ENCODE peak calls at places on chromosome 11, in five cellular contexts. R is left ventricle myocardium inferior, E is RWPE1, S is neural crest cell, F is kidney. G is an unnamed sample.

GRCh38 chr11:14537134-14537599 is 17.0 kb upstream of the PSMA1 start:
- DNase-seq in R (no peak), F (no peak), S (peak; percentile 26), E (peak; percentile 48), G (no peak)

GRCh38 chr11:23976369-23976768 is 520.5 kb upstream of the LUZP2 start:
- DNase-seq in R (no peak), F (no peak), E (no peak), S (no peak), G (no peak)

GRCh38 chr11:65042899-65043298 is 1.9 kb downstream of the SAC3D1 start:
- DNase-seq in F (no peak), E (no peak), R (no peak), S (no peak), G (no peak)

GRCh38 chr11:97722065-97722464 is 1298.7 kb upstream of the CNTN5 start:
- DNase-seq in R (no peak), S (no peak), E (peak; percentile 38), F (peak; percentile 28), G (no peak)

GRCh38 chr11:68923614-68924013 is 19.9 kb downstream of the IGHMBP2 start:
- DNase-seq in R (no peak), E (no peak), F (no peak), S (no peak), G (no peak)

GRCh38 chr11:126948563-126948962 is 52.0 kb downstream of the KIRREL3 start:
- DNase-seq in R (no peak), F (no peak), S (no peak), E (no peak), G (no peak)

GRCh38 chr11:121292503-121293275 is at the start of gene SC5D:
- DNase-seq in E (peak; percentile 95), F (peak; percentile 98), S (peak; percentile 87), R (peak; percentile 95), G (peak; percentile 93)

GRCh38 chr11:69417211-69418085 is 64.0 kb upstream of the LINC01488 start:
- DNase-seq in F (peak; percentile 58), R (no peak), E (no peak), S (no peak), G (no peak)

GRCh38 chr11:65170058-65170534 is at the start of gene SPDYC:
- DNase-seq in F (peak; percentile 73), R (no peak), E (no peak), S (no peak), G (no peak)

GRCh38 chr11:66887531-66887930 is 30.7 kb downstream of the LRFN4 start:
- DNase-seq in F (no peak), E (no peak), S (no peak), R (no peak), G (peak; percentile 53)

GRCh38 chr11:112770017-112770416 is 191.2 kb upstream of the NCAM1 start:
- DNase-seq in F (no peak), S (no peak), R (no peak), E (no peak), G (no peak)

GRCh38 chr11:86954288-86955110 is 696 bp downstream of the FZD4 start:
- DNase-seq in E (peak; percentile 6), R (no peak), S (peak; percentile 30), F (peak; percentile 77), G (peak; percentile 52)

GRCh38 chr11:43579919-43580276 is 100.6 kb upstream of the HSD17B12 start:
- DNase-seq in R (no peak), F (no peak), E (no peak), S (no peak), G (no peak)

GRCh38 chr11:88326112-88326511 is 11.4 kb downstream of the CTSC start:
- DNase-seq in R (no peak), F (no peak), S (no peak), E (no peak), G (no peak)

GRCh38 chr11:72293910-72294533 is 50.0 kb upstream of the PHOX2A start:
- DNase-seq in R (no peak), S (no peak), F (no peak), E (no peak), G (no peak)

GRCh38 chr11:97990162-97990920 is 1030.4 kb upstream of the CNTN5 start:
- DNase-seq in R (no peak), F (no peak), E (no peak), S (no peak), G (no peak)

GRCh38 chr11:10564692-10565318 is 3.7 kb downstream of the LYVE1 start:
- DNase-seq in F (no peak), S (no peak), E (no peak), R (no peak), G (no peak)

GRCh38 chr11:45736424-45736823 is 68.5 kb upstream of the SLC35C1 start:
- DNase-seq in R (no peak), E (peak; percentile 75), F (no peak), S (no peak), G (peak; percentile 87)

GRCh38 chr11:23502821-23503220 is 642.5 kb upstream of the CCDC179 start:
- DNase-seq in E (no peak), S (no peak), F (no peak), R (no peak), G (no peak)

GRCh38 chr11:131668867-131669780 is 298.7 kb downstream of the NTM start:
- DNase-seq in F (no peak), R (no peak), S (peak; percentile 77), E (peak; percentile 46), G (peak; percentile 29)

GRCh38 chr11:95035316-95035715 is 10.3 kb downstream of the KDM4E start:
- DNase-seq in F (no peak), E (peak; percentile 50), R (no peak), S (no peak), G (no peak)

GRCh38 chr11:86275493-86276370 is 26.3 kb upstream of the HIKESHI start:
- DNase-seq in F (no peak), E (no peak), S (no peak), R (no peak), G (no peak)

GRCh38 chr11:1083621-1084551 is 9.2 kb downstream of the MUC2 start:
- DNase-seq in E (no peak), S (no peak), R (peak; percentile 11), F (peak; percentile 68), G (peak; percentile 8)

GRCh38 chr11:133908827-133909226 is 47.9 kb downstream of the IGSF9B start:
- DNase-seq in F (no peak), R (no peak), E (no peak), S (no peak), G (peak; percentile 30)

DNA sequence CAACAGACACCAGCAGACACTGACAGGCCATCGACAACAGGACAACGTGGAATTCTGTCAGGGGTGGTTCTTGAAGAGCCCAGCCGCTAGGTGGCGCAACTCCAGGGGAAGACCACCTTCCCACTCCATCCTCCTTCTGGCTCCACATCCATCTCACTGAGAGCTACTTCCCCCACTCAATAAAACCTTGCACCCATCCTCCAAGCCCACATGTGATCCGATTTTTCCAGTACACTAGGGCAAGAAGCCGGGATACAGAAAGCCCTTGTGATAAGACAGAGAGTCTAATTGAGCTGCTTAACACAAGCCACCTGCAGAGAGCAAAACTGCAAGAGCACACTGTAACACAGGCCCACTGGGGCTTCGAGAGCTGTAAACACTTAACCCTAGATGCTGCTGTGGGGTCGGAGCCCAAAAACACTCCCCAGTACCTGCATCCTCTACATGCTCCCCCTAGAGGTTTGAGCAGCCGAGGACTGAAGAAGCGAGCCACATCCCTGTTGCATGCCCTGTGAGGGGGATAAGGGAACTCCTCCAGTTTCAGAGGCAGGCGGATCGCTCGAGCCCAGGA is 11.5 kb upstream of the RAB39A start:
- DNase-seq in S (peak; percentile 55), R (no peak), E (no peak), F (no peak), G (no peak)
- TF ChIP-seq CTCF in S (peak; percentile 69), R (peak; percentile 44), E (peak; percentile 26), F (peak; percentile 25), G (no peak)

GRCh38 chr11:62610814-62611704 is 1.5 kb downstream of the EML3 start:
- DNase-seq in E (no peak), F (peak; percentile 82), R (no peak), S (no peak), G (no peak)

GRCh38 chr11:62612366-62613274 is at the start of the genes EML3 and ROM1:
- DNase-seq in S (peak; percentile 83), R (peak; percentile 92), E (peak; percentile 88), F (peak; percentile 98), G (peak; percentile 95)

GRCh38 chr11:62613275-62613864 is 313 bp downstream of the ROM1 start:
- DNase-seq in R (no peak), F (no peak), E (no peak), S (no peak), G (no peak)

GRCh38 chr11:62610403-62610802 is 2.2 kb downstream of the EML3 start:
- DNase-seq in R (no peak), F (no peak), E (no peak), S (no peak), G (no peak)

DNA sequence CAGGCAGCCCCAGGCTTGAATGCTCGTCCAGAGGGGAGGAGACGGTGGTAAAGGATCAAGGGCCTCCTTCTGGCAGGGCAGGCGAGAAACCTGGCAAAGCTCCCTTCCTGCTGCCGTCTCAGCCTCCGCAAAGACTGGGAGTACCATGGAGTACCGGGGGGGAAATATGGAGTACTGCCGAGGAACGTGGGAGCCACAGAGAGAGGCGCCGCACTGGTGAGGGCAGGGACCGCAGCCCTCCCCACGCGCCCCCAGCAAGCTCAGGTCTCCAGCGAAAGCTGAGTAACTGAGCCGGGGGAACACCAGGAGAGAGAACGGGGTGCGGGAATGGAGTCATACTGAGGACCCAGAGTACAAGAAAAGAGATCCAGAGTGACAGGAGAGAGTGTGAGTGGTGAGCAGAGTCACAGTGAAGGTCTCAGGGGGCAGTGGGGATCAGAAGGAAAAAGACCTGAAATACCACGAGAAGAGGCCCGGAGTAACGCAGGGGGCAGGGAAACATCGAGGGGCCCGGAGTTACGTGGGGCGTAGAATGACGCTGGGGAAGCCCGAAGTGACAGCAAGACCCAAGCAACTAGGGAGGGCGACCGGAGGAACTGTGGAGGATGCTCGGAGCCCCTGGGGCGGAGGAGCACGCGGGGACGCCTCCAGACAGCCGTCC is 740 bp downstream of the EML3 start:
- DNase-seq in E (no peak), F (peak; percentile 84), S (no peak), R (peak; percentile 57), G (peak; percentile 76)
- TF ChIP-seq CTCF in E (no peak), F (no peak), S (no peak), R (no peak), G (no peak)

DNA sequence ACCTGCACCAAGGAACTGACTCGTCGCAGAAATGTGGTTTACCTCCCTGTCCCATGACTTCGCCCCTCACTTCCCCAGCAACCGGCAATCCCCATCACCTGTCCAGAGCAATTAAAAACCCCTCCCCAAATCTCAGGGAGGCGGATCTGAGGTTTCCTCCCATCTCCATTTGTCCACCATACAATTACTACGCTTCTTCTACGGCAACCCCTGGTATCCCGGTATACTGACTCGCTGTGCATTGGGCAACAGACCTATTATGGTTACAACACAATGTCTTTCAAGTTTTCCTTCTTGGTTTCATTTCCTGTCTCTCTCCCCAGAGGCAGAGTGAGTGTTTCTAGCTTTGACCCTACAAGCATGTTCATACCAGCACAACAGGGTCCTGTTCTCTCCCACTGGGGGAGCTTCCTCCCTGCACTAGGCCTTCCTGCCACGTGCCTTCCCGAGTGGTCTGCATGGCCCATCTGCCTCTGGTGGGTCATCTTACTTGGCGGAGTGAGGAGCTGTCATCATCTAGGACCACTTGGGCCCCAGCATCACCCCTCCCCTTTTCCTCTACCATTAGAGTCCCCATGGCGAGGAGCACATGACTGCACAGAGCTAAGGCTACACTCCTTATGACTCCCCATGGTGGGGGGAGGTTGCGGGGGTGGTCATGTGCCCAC is 30.3 kb upstream of the NAP1L4 start:
- DNase-seq in F (peak; percentile 41), S (no peak), R (no peak), E (no peak), G (no peak)
- TF ChIP-seq CTCF in F (no peak), S (no peak), R (no peak), E (no peak), G (no peak)

DNA sequence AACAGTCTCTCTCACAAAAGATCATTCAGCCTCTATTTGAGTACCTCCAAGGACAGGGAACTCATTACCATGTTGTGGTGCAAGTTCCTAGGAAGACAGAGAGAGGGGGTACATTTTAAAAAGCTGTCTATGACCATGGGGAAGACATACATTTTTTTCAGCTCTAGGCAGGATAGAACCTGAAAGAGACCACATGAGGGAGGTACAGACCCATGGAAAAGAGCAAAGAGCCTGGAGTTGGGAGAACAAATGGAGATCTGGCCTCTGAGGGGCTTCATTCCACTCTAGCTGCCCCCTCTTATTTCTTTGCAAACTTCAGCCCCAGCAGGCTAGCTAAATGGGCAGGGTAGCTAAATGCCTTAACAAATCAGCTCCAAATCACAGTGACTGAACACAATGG is 36.3 kb downstream of the KCNC1 start:
- DNase-seq in F (no peak), R (no peak), E (no peak), S (no peak), G (no peak)
- TF ChIP-seq CTCF in F (no peak), R (peak; percentile 33), E (no peak), S (no peak), G (peak; percentile 34)

G was measured in psoas muscle.